ENCODE peak calls at places on chromosome 13, in six cellular contexts. One of them, this sample, is unnamed.

GRCh38 chr13:43107780-43108179 is 84.4 kb downstream of the DNAJC15 start:
- DNase-seq in neural progenitor cell: no peak
- DNase-seq in stimulated activated CD8-positive, alpha-beta memory T cell treated with anti-CD3 and anti-CD28 coated beads, Interleukin-2, amount 100 ng/mL, for 1 hour: no peak
- DNase-seq in SHP77 treated with DMSO at 0.1 percent for 48 hours: no peak
- DNase-seq in upper lobe of right lung: no peak
- DNase-seq in substantia nigra: no peak
- DNase-seq in this sample: no peak

GRCh38 chr13:107518780-107519179 is 696.6 kb downstream of the LIG4 start:
- DNase-seq in neural progenitor cell: no peak
- DNase-seq in stimulated activated CD8-positive, alpha-beta memory T cell treated with anti-CD3 and anti-CD28 coated beads, Interleukin-2, amount 100 ng/mL, for 1 hour: no peak
- DNase-seq in SHP77 treated with DMSO at 0.1 percent for 48 hours: no peak
- DNase-seq in upper lobe of right lung: no peak
- DNase-seq in substantia nigra: no peak
- DNase-seq in this sample: no peak

GRCh38 chr13:35694031-35694430 is 217.5 kb upstream of the MAB21L1 start:
- DNase-seq in neural progenitor cell: no peak
- DNase-seq in stimulated activated CD8-positive, alpha-beta memory T cell treated with anti-CD3 and anti-CD28 coated beads, Interleukin-2, amount 100 ng/mL, for 1 hour: no peak
- DNase-seq in SHP77 treated with DMSO at 0.1 percent for 48 hours: no peak
- DNase-seq in upper lobe of right lung: no peak
- DNase-seq in substantia nigra: no peak
- DNase-seq in this sample: no peak

GRCh38 chr13:35349673-35350278 is 126.7 kb downstream of the MAB21L1 start:
- DNase-seq in neural progenitor cell: no peak
- DNase-seq in stimulated activated CD8-positive, alpha-beta memory T cell treated with anti-CD3 and anti-CD28 coated beads, Interleukin-2, amount 100 ng/mL, for 1 hour: no peak
- DNase-seq in SHP77 treated with DMSO at 0.1 percent for 48 hours: no peak
- DNase-seq in upper lobe of right lung: no peak
- DNase-seq in substantia nigra: no peak
- DNase-seq in this sample: no peak

GRCh38 chr13:73693215-73693614 is 441.0 kb downstream of the KLF12 start:
- DNase-seq in neural progenitor cell: no peak
- DNase-seq in stimulated activated CD8-positive, alpha-beta memory T cell treated with anti-CD3 and anti-CD28 coated beads, Interleukin-2, amount 100 ng/mL, for 1 hour: no peak
- DNase-seq in SHP77 treated with DMSO at 0.1 percent for 48 hours: no peak
- DNase-seq in upper lobe of right lung: no peak
- DNase-seq in substantia nigra: no peak
- DNase-seq in this sample: no peak

GRCh38 chr13:27309967-27310598 is 39.5 kb downstream of the RASL11A start:
- DNase-seq in neural progenitor cell: no peak
- DNase-seq in stimulated activated CD8-positive, alpha-beta memory T cell treated with anti-CD3 and anti-CD28 coated beads, Interleukin-2, amount 100 ng/mL, for 1 hour: no peak
- DNase-seq in SHP77 treated with DMSO at 0.1 percent for 48 hours: no peak
- DNase-seq in upper lobe of right lung: no peak
- DNase-seq in substantia nigra: no peak
- DNase-seq in this sample: no peak

GRCh38 chr13:40664100-40665060 is 2.1 kb downstream of the FOXO1 start:
- DNase-seq in neural progenitor cell: peak
- DNase-seq in stimulated activated CD8-positive, alpha-beta memory T cell treated with anti-CD3 and anti-CD28 coated beads, Interleukin-2, amount 100 ng/mL, for 1 hour: peak
- DNase-seq in SHP77 treated with DMSO at 0.1 percent for 48 hours: no peak
- DNase-seq in upper lobe of right lung: peak
- DNase-seq in substantia nigra: peak
- DNase-seq in this sample: no peak

GRCh38 chr13:44393391-44393790 is 19.8 kb downstream of the SERP2 start:
- DNase-seq in neural progenitor cell: no peak
- DNase-seq in stimulated activated CD8-positive, alpha-beta memory T cell treated with anti-CD3 and anti-CD28 coated beads, Interleukin-2, amount 100 ng/mL, for 1 hour: no peak
- DNase-seq in SHP77 treated with DMSO at 0.1 percent for 48 hours: no peak
- DNase-seq in upper lobe of right lung: no peak
- DNase-seq in substantia nigra: no peak
- DNase-seq in this sample: no peak

GRCh38 chr13:23440821-23441608 is 7.5 kb upstream of the SACS start:
- DNase-seq in neural progenitor cell: no peak
- DNase-seq in stimulated activated CD8-positive, alpha-beta memory T cell treated with anti-CD3 and anti-CD28 coated beads, Interleukin-2, amount 100 ng/mL, for 1 hour: no peak
- DNase-seq in SHP77 treated with DMSO at 0.1 percent for 48 hours: no peak
- DNase-seq in upper lobe of right lung: no peak
- DNase-seq in substantia nigra: peak
- DNase-seq in this sample: no peak

GRCh38 chr13:99398071-99398470 is 90.9 kb upstream of the GPR183 start:
- DNase-seq in neural progenitor cell: no peak
- DNase-seq in stimulated activated CD8-positive, alpha-beta memory T cell treated with anti-CD3 and anti-CD28 coated beads, Interleukin-2, amount 100 ng/mL, for 1 hour: no peak
- DNase-seq in SHP77 treated with DMSO at 0.1 percent for 48 hours: no peak
- DNase-seq in upper lobe of right lung: no peak
- DNase-seq in substantia nigra: no peak
- DNase-seq in this sample: no peak

GRCh38 chr13:48564046-48564445 is 31.2 kb upstream of the RCBTB2 start:
- DNase-seq in neural progenitor cell: no peak
- DNase-seq in stimulated activated CD8-positive, alpha-beta memory T cell treated with anti-CD3 and anti-CD28 coated beads, Interleukin-2, amount 100 ng/mL, for 1 hour: no peak
- DNase-seq in SHP77 treated with DMSO at 0.1 percent for 48 hours: no peak
- DNase-seq in upper lobe of right lung: no peak
- DNase-seq in substantia nigra: no peak
- DNase-seq in this sample: no peak

GRCh38 chr13:25286308-25286968 is 850 bp downstream of the MTMR6 start:
- DNase-seq in neural progenitor cell: peak
- DNase-seq in stimulated activated CD8-positive, alpha-beta memory T cell treated with anti-CD3 and anti-CD28 coated beads, Interleukin-2, amount 100 ng/mL, for 1 hour: no peak
- DNase-seq in SHP77 treated with DMSO at 0.1 percent for 48 hours: no peak
- DNase-seq in upper lobe of right lung: no peak
- DNase-seq in substantia nigra: peak
- DNase-seq in this sample: peak

GRCh38 chr13:96238861-96239260 is 149.0 kb downstream of the HS6ST3 start:
- DNase-seq in neural progenitor cell: no peak
- DNase-seq in stimulated activated CD8-positive, alpha-beta memory T cell treated with anti-CD3 and anti-CD28 coated beads, Interleukin-2, amount 100 ng/mL, for 1 hour: no peak
- DNase-seq in SHP77 treated with DMSO at 0.1 percent for 48 hours: no peak
- DNase-seq in upper lobe of right lung: no peak
- DNase-seq in substantia nigra: no peak
- DNase-seq in this sample: no peak

GRCh38 chr13:98300956-98301641 is 124.0 kb upstream of the RNF113B start:
- DNase-seq in neural progenitor cell: no peak
- DNase-seq in stimulated activated CD8-positive, alpha-beta memory T cell treated with anti-CD3 and anti-CD28 coated beads, Interleukin-2, amount 100 ng/mL, for 1 hour: no peak
- DNase-seq in SHP77 treated with DMSO at 0.1 percent for 48 hours: peak
- DNase-seq in upper lobe of right lung: no peak
- DNase-seq in substantia nigra: no peak
- DNase-seq in this sample: no peak

GRCh38 chr13:27510082-27510481 is 59.7 kb upstream of the MTIF3 start:
- DNase-seq in neural progenitor cell: no peak
- DNase-seq in stimulated activated CD8-positive, alpha-beta memory T cell treated with anti-CD3 and anti-CD28 coated beads, Interleukin-2, amount 100 ng/mL, for 1 hour: no peak
- DNase-seq in SHP77 treated with DMSO at 0.1 percent for 48 hours: no peak
- DNase-seq in upper lobe of right lung: no peak
- DNase-seq in substantia nigra: no peak
- DNase-seq in this sample: no peak

GRCh38 chr13:43587376-43587775 is 199.4 kb downstream of the ENOX1 start:
- DNase-seq in neural progenitor cell: no peak
- DNase-seq in stimulated activated CD8-positive, alpha-beta memory T cell treated with anti-CD3 and anti-CD28 coated beads, Interleukin-2, amount 100 ng/mL, for 1 hour: no peak
- DNase-seq in SHP77 treated with DMSO at 0.1 percent for 48 hours: no peak
- DNase-seq in upper lobe of right lung: no peak
- DNase-seq in substantia nigra: no peak
- DNase-seq in this sample: no peak

GRCh38 chr13:30065181-30065580 is 214.8 kb upstream of the UBL3 start:
- DNase-seq in neural progenitor cell: no peak
- DNase-seq in stimulated activated CD8-positive, alpha-beta memory T cell treated with anti-CD3 and anti-CD28 coated beads, Interleukin-2, amount 100 ng/mL, for 1 hour: no peak
- DNase-seq in SHP77 treated with DMSO at 0.1 percent for 48 hours: no peak
- DNase-seq in upper lobe of right lung: no peak
- DNase-seq in substantia nigra: no peak
- DNase-seq in this sample: no peak

GRCh38 chr13:92175330-92175729 is 776.9 kb downstream of the GPC5 start:
- DNase-seq in neural progenitor cell: peak
- DNase-seq in stimulated activated CD8-positive, alpha-beta memory T cell treated with anti-CD3 and anti-CD28 coated beads, Interleukin-2, amount 100 ng/mL, for 1 hour: no peak
- DNase-seq in SHP77 treated with DMSO at 0.1 percent for 48 hours: peak
- DNase-seq in upper lobe of right lung: no peak
- DNase-seq in substantia nigra: peak
- DNase-seq in this sample: no peak

GRCh38 chr13:31090921-31091624 is 70.6 kb downstream of the HSPH1 start:
- DNase-seq in neural progenitor cell: no peak
- DNase-seq in stimulated activated CD8-positive, alpha-beta memory T cell treated with anti-CD3 and anti-CD28 coated beads, Interleukin-2, amount 100 ng/mL, for 1 hour: no peak
- DNase-seq in SHP77 treated with DMSO at 0.1 percent for 48 hours: peak
- DNase-seq in upper lobe of right lung: no peak
- DNase-seq in substantia nigra: no peak
- DNase-seq in this sample: no peak

GRCh38 chr13:20412761-20413355 is 112.8 kb downstream of the CRYL1 start:
- DNase-seq in neural progenitor cell: no peak
- DNase-seq in stimulated activated CD8-positive, alpha-beta memory T cell treated with anti-CD3 and anti-CD28 coated beads, Interleukin-2, amount 100 ng/mL, for 1 hour: no peak
- DNase-seq in SHP77 treated with DMSO at 0.1 percent for 48 hours: no peak
- DNase-seq in upper lobe of right lung: no peak
- DNase-seq in substantia nigra: no peak
- DNase-seq in this sample: no peak

GRCh38 chr13:59043016-59043415 is 1120.7 kb downstream of the DIAPH3 start:
- DNase-seq in neural progenitor cell: peak
- DNase-seq in stimulated activated CD8-positive, alpha-beta memory T cell treated with anti-CD3 and anti-CD28 coated beads, Interleukin-2, amount 100 ng/mL, for 1 hour: no peak
- DNase-seq in SHP77 treated with DMSO at 0.1 percent for 48 hours: no peak
- DNase-seq in upper lobe of right lung: no peak
- DNase-seq in substantia nigra: no peak
- DNase-seq in this sample: no peak

GRCh38 chr13:114339779-114340534 is 25.7 kb downstream of the CHAMP1 start:
- DNase-seq in neural progenitor cell: no peak
- DNase-seq in stimulated activated CD8-positive, alpha-beta memory T cell treated with anti-CD3 and anti-CD28 coated beads, Interleukin-2, amount 100 ng/mL, for 1 hour: peak
- DNase-seq in SHP77 treated with DMSO at 0.1 percent for 48 hours: peak
- DNase-seq in upper lobe of right lung: no peak
- DNase-seq in substantia nigra: no peak
- DNase-seq in this sample: no peak

GRCh38 chr13:44763604-44764311 is 187.6 kb upstream of the TSC22D1 start:
- DNase-seq in neural progenitor cell: no peak
- DNase-seq in stimulated activated CD8-positive, alpha-beta memory T cell treated with anti-CD3 and anti-CD28 coated beads, Interleukin-2, amount 100 ng/mL, for 1 hour: no peak
- DNase-seq in SHP77 treated with DMSO at 0.1 percent for 48 hours: no peak
- DNase-seq in upper lobe of right lung: no peak
- DNase-seq in substantia nigra: peak
- DNase-seq in this sample: no peak

GRCh38 chr13:48962281-48962680 is 13.4 kb upstream of the FNDC3A start:
- DNase-seq in neural progenitor cell: no peak
- DNase-seq in stimulated activated CD8-positive, alpha-beta memory T cell treated with anti-CD3 and anti-CD28 coated beads, Interleukin-2, amount 100 ng/mL, for 1 hour: no peak
- DNase-seq in SHP77 treated with DMSO at 0.1 percent for 48 hours: no peak
- DNase-seq in upper lobe of right lung: no peak
- DNase-seq in substantia nigra: no peak
- DNase-seq in this sample: no peak

GRCh38 chr13:27455331-27455855 is 5.0 kb upstream of the MTIF3 start:
- DNase-seq in neural progenitor cell: no peak
- DNase-seq in stimulated activated CD8-positive, alpha-beta memory T cell treated with anti-CD3 and anti-CD28 coated beads, Interleukin-2, amount 100 ng/mL, for 1 hour: no peak
- DNase-seq in SHP77 treated with DMSO at 0.1 percent for 48 hours: no peak
- DNase-seq in upper lobe of right lung: no peak
- DNase-seq in substantia nigra: no peak
- DNase-seq in this sample: no peak

GRCh38 chr13:44352671-44353070 is 21.0 kb upstream of the SERP2 start:
- DNase-seq in neural progenitor cell: no peak
- DNase-seq in stimulated activated CD8-positive, alpha-beta memory T cell treated with anti-CD3 and anti-CD28 coated beads, Interleukin-2, amount 100 ng/mL, for 1 hour: peak
- DNase-seq in SHP77 treated with DMSO at 0.1 percent for 48 hours: no peak
- DNase-seq in upper lobe of right lung: no peak
- DNase-seq in substantia nigra: no peak
- DNase-seq in this sample: no peak

GRCh38 chr13:114132419-114133121 is at the start of gene RASA3:
- DNase-seq in neural progenitor cell: peak
- DNase-seq in stimulated activated CD8-positive, alpha-beta memory T cell treated with anti-CD3 and anti-CD28 coated beads, Interleukin-2, amount 100 ng/mL, for 1 hour: peak
- DNase-seq in SHP77 treated with DMSO at 0.1 percent for 48 hours: no peak
- DNase-seq in upper lobe of right lung: peak
- DNase-seq in substantia nigra: peak
- DNase-seq in this sample: peak

GRCh38 chr13:59663707-59664106 is 500.0 kb downstream of the DIAPH3 start:
- DNase-seq in neural progenitor cell: no peak
- DNase-seq in stimulated activated CD8-positive, alpha-beta memory T cell treated with anti-CD3 and anti-CD28 coated beads, Interleukin-2, amount 100 ng/mL, for 1 hour: no peak
- DNase-seq in SHP77 treated with DMSO at 0.1 percent for 48 hours: no peak
- DNase-seq in upper lobe of right lung: no peak
- DNase-seq in substantia nigra: no peak
- DNase-seq in this sample: no peak